ENCODE peak calls at places on chromosomes 3 and 15, in six cellular contexts. S is IMR-90, Z is neuronal stem cell, K is mesenchymal stem cell, E is H1, C is trophoblast cell. N is an unnamed sample.
A peak's percentile ranks its signal among the peaks of the same experiment; 100 is the strongest.

GRCh38 chr3:48400824-48401433 is 28.9 kb downstream of the FBXW12 start:
- DNase-seq in S (peak; percentile 51), Z (peak; percentile 37), K (peak; percentile 63), E (peak; percentile 51), C (peak; percentile 57), N (peak; percentile 69)

GRCh38 chr3:172716476-172716875 is 5.6 kb upstream of the NCEH1 start:
- DNase-seq in S (no peak), Z (no peak), K (no peak), E (no peak), C (no peak), N (no peak)

GRCh38 chr15:64596701-64597468 is 136.5 kb downstream of the ZNF609 start:
- DNase-seq in S (peak; percentile 45), Z (peak; percentile 53), K (peak; percentile 74), E (no peak), C (no peak), N (peak; percentile 62)

GRCh38 chr3:192851821-192852352 is 65.8 kb downstream of the MB21D2 start:
- DNase-seq in S (peak; percentile 42), Z (no peak), K (peak; percentile 75), E (no peak), C (peak; percentile 38), N (no peak)

GRCh38 chr15:96052154-96052553 is 278.3 kb upstream of the NR2F2 start:
- DNase-seq in S (no peak), Z (no peak), K (no peak), E (no peak), C (no peak), N (no peak)

GRCh38 chr3:83076041-83076440 is 1314.6 kb upstream of the GBE1 start:
- DNase-seq in S (no peak), Z (no peak), K (no peak), E (no peak), C (no peak), N (no peak)

GRCh38 chr3:105365536-105366301 is 990 bp upstream of the ALCAM start:
- DNase-seq in S (peak; percentile 67), Z (peak; percentile 21), K (peak; percentile 80), E (no peak), C (no peak), N (peak; percentile 28)

GRCh38 chr3:77407454-77407853 is 367.6 kb downstream of the ROBO2 start:
- DNase-seq in S (no peak), Z (peak; percentile 26), K (no peak), E (no peak), C (no peak), N (no peak)

GRCh38 chr3:147390589-147391569 is 15.5 kb downstream of the ZIC4 start:
- DNase-seq in S (no peak), Z (no peak), K (no peak), E (peak; percentile 79), C (no peak), N (no peak)

GRCh38 chr3:14208977-14209394 is 30.4 kb downstream of the LSM3 start:
- DNase-seq in S (peak; percentile 85), Z (no peak), K (peak; percentile 79), E (no peak), C (no peak), N (no peak)

GRCh38 chr15:42619641-42620371 is 44.4 kb downstream of the STARD9 start:
- DNase-seq in S (no peak), Z (peak; percentile 44), K (no peak), E (peak; percentile 81), C (no peak), N (peak; percentile 87)

GRCh38 chr3:139629033-139629432 is 48.7 kb downstream of the NMNAT3 start:
- DNase-seq in S (peak; percentile 2), Z (no peak), K (no peak), E (no peak), C (no peak), N (peak; percentile 71)

GRCh38 chr3:133570139-133570936 is 3.1 kb upstream of the CDV3 start:
- DNase-seq in S (peak; percentile 81), Z (no peak), K (peak; percentile 79), E (no peak), C (peak; percentile 82), N (no peak)

GRCh38 chr3:177615015-177615414 is 417.7 kb upstream of the TBL1XR1 start:
- DNase-seq in S (peak; percentile 97), Z (no peak), K (peak; percentile 56), E (no peak), C (no peak), N (no peak)

GRCh38 chr3:90055721-90056120 is 948.3 kb downstream of the EPHA3 start:
- DNase-seq in S (peak; percentile 10), Z (no peak), K (peak; percentile 37), E (no peak), C (no peak), N (no peak)

GRCh38 chr3:78974181-78974770 is 793.5 kb downstream of the ROBO1 start:
- DNase-seq in S (peak; percentile 62), Z (no peak), K (no peak), E (no peak), C (no peak), N (no peak)

GRCh38 chr15:80498652-80499051 is 94.5 kb downstream of the ARNT2 start:
- DNase-seq in S (no peak), Z (no peak), K (no peak), E (peak; percentile 20), C (no peak), N (peak; percentile 3)

GRCh38 chr15:88699861-88700260 is 61.0 kb downstream of the ISG20 start:
- DNase-seq in S (no peak), Z (no peak), K (no peak), E (no peak), C (no peak), N (no peak)

GRCh38 chr3:193095366-193095765 is 145.7 kb upstream of the PLAAT1 start:
- DNase-seq in S (no peak), Z (no peak), K (no peak), E (no peak), C (no peak), N (no peak)

GRCh38 chr3:164477403-164477802 is 600.9 kb downstream of the SI start:
- DNase-seq in S (no peak), Z (no peak), K (no peak), E (no peak), C (no peak), N (no peak)

GRCh38 chr15:31930967-31931366 is 99.3 kb upstream of the CHRNA7 start:
- DNase-seq in S (no peak), Z (no peak), K (no peak), E (no peak), C (no peak), N (no peak)

GRCh38 chr3:190116551-190117067 is 4.1 kb downstream of the P3H2 start:
- DNase-seq in S (peak; percentile 54), Z (no peak), K (no peak), E (no peak), C (peak; percentile 84), N (no peak)

GRCh38 chr3:71611099-71611498 is 27.6 kb upstream of the FOXP1 start:
- DNase-seq in S (no peak), Z (no peak), K (no peak), E (no peak), C (no peak), N (no peak)

GRCh38 chr3:7166460-7166859 is 305.5 kb downstream of the GRM7 start:
- DNase-seq in S (no peak), Z (no peak), K (no peak), E (no peak), C (no peak), N (no peak)

GRCh38 chr3:66037330-66037985 is 1.3 kb downstream of the MAGI1 start:
- DNase-seq in S (peak; percentile 64), Z (no peak), K (peak; percentile 67), E (peak; percentile 66), C (no peak), N (peak; percentile 76)

GRCh38 chr3:119644481-119644880 is 15.9 kb downstream of the POPDC2 start:
- DNase-seq in S (no peak), Z (no peak), K (no peak), E (no peak), C (no peak), N (no peak)
- H4K91ac ChIP-seq in S (no peak overlapping the region), Z (no peak overlapping the region), K (no peak overlapping the region), E (no peak overlapping the region), C (no peak overlapping the region), N (no peak overlapping the region)

GRCh38 chr3:138348950-138349739 is 766 bp downstream of the MRAS start:
- DNase-seq in S (peak; percentile 26), Z (no peak), K (peak; percentile 24), E (peak; percentile 61), C (no peak), N (peak; percentile 52)
- H4K91ac ChIP-seq in S (peak overlapping the region; percentile 78), Z (no peak overlapping the region), K (no peak overlapping the region), E (peak overlapping the region; percentile 69), C (peak overlapping the region; percentile 74), N (no peak overlapping the region)

GRCh38 chr3:142595141-142595540 is 1.1 kb upstream of the PLS1 start:
- DNase-seq in S (no peak), Z (no peak), K (no peak), E (no peak), C (no peak), N (no peak)

GRCh38 chr3:142597898-142598297 is 1.7 kb downstream of the PLS1 start:
- DNase-seq in S (no peak), Z (no peak), K (no peak), E (no peak), C (no peak), N (no peak)

GRCh38 chr3:142595951-142596725 is at the start of gene PLS1:
- DNase-seq in S (peak; percentile 70), Z (peak; percentile 91), K (peak; percentile 84), E (peak; percentile 100), C (peak; percentile 86), N (peak; percentile 91)

GRCh38 chr3:142596726-142597088 is 514 bp downstream of the PLS1 start:
- DNase-seq in S (no peak), Z (no peak), K (no peak), E (no peak), C (no peak), N (no peak)

DNA sequence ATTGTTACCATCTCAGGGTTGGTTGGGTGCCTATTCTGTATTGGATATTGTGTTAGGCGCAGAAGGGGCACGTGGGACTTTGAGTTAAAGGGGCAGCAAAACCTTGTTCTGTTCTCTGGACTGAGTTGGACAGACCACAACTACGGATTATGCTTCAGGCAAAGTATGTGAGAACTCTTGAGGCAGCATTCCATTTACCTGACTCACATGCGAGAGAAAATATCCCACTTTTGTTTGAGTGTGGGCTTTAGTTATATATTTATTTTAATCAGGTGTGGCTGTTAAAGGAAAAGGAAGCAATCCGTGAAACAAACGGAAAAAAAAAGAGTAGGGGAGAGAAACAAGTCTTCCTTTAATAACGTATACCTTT is 627 bp upstream of the PLS1 start:
- DNase-seq in S (peak; percentile 86), Z (no peak), K (peak; percentile 80), E (no peak), C (peak; percentile 43), N (no peak)
- H4K91ac ChIP-seq in S (peak overlapping the region; percentile 79), Z (no peak overlapping the region), K (no peak overlapping the region), E (no peak overlapping the region), C (no peak overlapping the region), N (no peak overlapping the region)

DNA sequence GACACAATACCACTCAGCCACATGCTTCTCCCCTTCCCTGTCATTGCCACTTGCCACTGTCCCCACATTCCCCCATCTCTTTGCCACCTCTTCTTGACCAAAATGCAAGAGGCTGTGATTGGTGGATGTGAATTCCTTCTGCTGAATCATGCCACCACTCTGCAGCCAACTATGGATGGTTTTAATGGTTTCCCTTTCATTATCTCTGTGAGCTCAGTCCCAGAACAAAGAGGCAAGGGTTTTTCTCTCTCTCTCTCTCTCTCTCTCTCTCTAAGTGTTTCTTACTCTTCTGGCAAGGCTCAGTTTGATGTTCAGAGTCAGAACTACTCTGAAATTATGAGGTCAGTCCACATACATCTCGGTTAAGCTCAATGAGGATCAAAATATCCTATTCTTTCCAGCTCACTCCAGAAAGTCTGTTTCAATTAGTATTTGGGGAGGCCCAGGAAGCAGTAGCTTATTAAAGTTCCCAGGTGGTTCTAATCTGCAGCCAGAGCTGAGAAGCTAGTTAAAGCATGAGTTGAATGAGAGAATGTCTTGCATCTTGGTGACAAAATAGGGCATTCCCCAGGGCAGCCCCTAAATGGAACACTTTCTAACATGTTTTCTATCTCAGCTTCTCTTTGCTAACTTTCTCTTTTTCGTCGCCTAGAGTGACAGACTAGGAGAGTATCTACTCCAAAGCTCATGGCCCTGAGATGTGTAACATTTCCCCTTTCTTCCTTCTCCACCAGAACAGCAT is 8.5 kb upstream of the ILDR1 start:
- DNase-seq in S (peak; percentile 41), Z (no peak), K (peak; percentile 24), E (no peak), C (no peak), N (no peak)
- H4K91ac ChIP-seq in S (no peak overlapping the region), Z (no peak overlapping the region), K (no peak overlapping the region), E (no peak overlapping the region), C (no peak overlapping the region), N (no peak overlapping the region)

N was measured in H9.